ENCODE peak calls at places on chromosome 18, in eight cellular contexts. E is NT2/D1; Q is colonic mucosa; A is neural progenitor cell; C is naive thymus-derived CD4-positive, alpha-beta T cell; P is adrenal gland; K is H1; H is heart right ventricle. O is an unnamed sample.

GRCh38 chr18:62616331-62616805 is 93.5 kb downstream of the ZCCHC2 start:
- DNase-seq in E (no peak), C (no peak), A (no peak), P (no peak), Q (no peak), H (peak; percentile 52), K (no peak), O (no peak)

GRCh38 chr18:34771958-34772357 is 61.9 kb downstream of the DTNA start:
- DNase-seq in P (no peak), A (no peak), C (no peak), H (no peak), Q (no peak), K (no peak), E (no peak), O (no peak)

GRCh38 chr18:79873449-79874110 is 75.8 kb downstream of the KCNG2 start:
- DNase-seq in P (no peak), C (no peak), Q (no peak), E (no peak), A (no peak), H (no peak), K (peak; percentile 49), O (no peak)

GRCh38 chr18:35344736-35345459 is 678 bp upstream of the ZNF24 start:
- DNase-seq in Q (no peak), A (no peak), H (no peak), K (no peak), P (peak; percentile 36), C (no peak), E (no peak), O (no peak)

GRCh38 chr18:59139291-59139614 is 431 bp upstream of the SEC11C start:
- DNase-seq in K (no peak), Q (peak; percentile 93), H (peak; percentile 86), P (peak; percentile 88), E (peak; percentile 62), C (peak; percentile 97), A (peak; percentile 93), O (peak; percentile 78)

GRCh38 chr18:49843778-49844625 is 30.7 kb upstream of the ACAA2 start:
- DNase-seq in Q (peak; percentile 17), A (no peak), P (no peak), E (no peak), K (no peak), C (no peak), H (no peak), O (no peak)

GRCh38 chr18:34695300-34695699 is 14.8 kb upstream of the DTNA start:
- DNase-seq in E (no peak), Q (no peak), H (no peak), A (no peak), P (no peak), C (no peak), K (no peak), O (no peak)

GRCh38 chr18:48932462-48932818 is 18.3 kb downstream of the SMAD7 start:
- DNase-seq in E (no peak), P (no peak), C (no peak), H (no peak), K (no peak), Q (no peak), A (no peak), O (no peak)

GRCh38 chr18:1361931-1362330 is 457.3 kb downstream of the ADCYAP1 start:
- DNase-seq in K (no peak), E (no peak), A (no peak), H (no peak), C (no peak), Q (no peak), P (no peak), O (no peak)

GRCh38 chr18:37661478-37661877 is 95.9 kb upstream of the CELF4 start:
- DNase-seq in H (no peak), Q (no peak), C (no peak), A (no peak), K (no peak), P (no peak), E (no peak), O (no peak)

GRCh38 chr18:77102246-77103040 is 30.1 kb downstream of the MBP start:
- DNase-seq in C (peak; percentile 73), A (no peak), P (no peak), E (no peak), K (no peak), H (no peak), Q (no peak), O (no peak)

GRCh38 chr18:13388586-13389490 is 170.3 kb downstream of the LDLRAD4 start:
- DNase-seq in A (no peak), K (peak; percentile 40), H (no peak), P (no peak), E (no peak), C (no peak), Q (no peak), O (no peak)
- H3K4me1 ChIP-seq in A (no peaks in the 10 kb centered on the region), K (no peaks in the 10 kb centered on the region), H (peaks cover 9% of the 10 kb centered on the region), P (no peaks in the 10 kb centered on the region), E (peaks cover 2% of the 10 kb centered on the region), C (peaks cover 9% of the 10 kb centered on the region), Q (no peaks in the 10 kb centered on the region), O (peaks cover 12% of the 10 kb centered on the region)

GRCh38 chr18:2961828-2962227 is 51.1 kb downstream of the LPIN2 start:
- DNase-seq in P (no peak), A (no peak), E (no peak), K (no peak), C (no peak), H (no peak), Q (no peak), O (no peak)

GRCh38 chr18:2960983-2961696 is 51.8 kb downstream of the LPIN2 start:
- DNase-seq in P (no peak), C (no peak), A (no peak), H (no peak), Q (no peak), E (no peak), K (no peak), O (no peak)

GRCh38 chr18:2959341-2959740 is 53.6 kb downstream of the LPIN2 start:
- DNase-seq in Q (no peak), K (no peak), H (no peak), A (no peak), C (no peak), P (no peak), E (no peak), O (no peak)

GRCh38 chr18:2955966-2956521 is 56.9 kb downstream of the LPIN2 start:
- DNase-seq in Q (no peak), A (no peak), P (no peak), C (no peak), E (no peak), K (no peak), H (no peak), O (no peak)

DNA sequence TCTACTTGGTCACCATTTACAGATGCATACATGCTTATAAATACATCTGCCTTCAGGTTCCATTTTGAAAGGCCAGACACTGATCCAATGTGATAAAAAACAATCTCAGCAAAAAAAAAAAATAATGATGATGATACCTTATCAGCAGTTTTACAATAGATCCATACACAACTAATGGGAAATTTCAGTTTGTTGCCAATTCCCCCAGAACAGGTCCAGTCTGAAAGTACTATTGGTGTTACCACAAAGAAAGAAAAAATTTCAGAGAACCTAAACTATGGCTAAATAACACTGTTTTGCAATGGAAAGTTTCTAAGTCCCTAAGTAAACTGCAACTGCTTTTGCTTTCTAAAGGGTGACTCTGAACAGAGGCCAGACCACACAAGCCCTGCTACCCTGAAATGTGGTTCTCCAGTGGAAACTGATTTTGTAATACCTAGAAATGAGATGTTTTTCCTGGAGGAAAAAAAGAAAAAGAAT is 54.1 kb downstream of the LPIN2 start:
- DNase-seq in Q (no peak), H (no peak), P (no peak), E (no peak), C (no peak), A (no peak), K (no peak), O (no peak)
- H3K4me1 ChIP-seq in Q (no peaks in the 10 kb centered on the region), H (peaks cover 26% of the 10 kb centered on the region), P (peaks cover 3% of the 10 kb centered on the region), E (no peaks in the 10 kb centered on the region), C (peaks cover 83% of the 10 kb centered on the region), A (peaks cover 8% of the 10 kb centered on the region), K (peaks cover 3% of the 10 kb centered on the region), O (peaks cover 51% of the 10 kb centered on the region)

DNA sequence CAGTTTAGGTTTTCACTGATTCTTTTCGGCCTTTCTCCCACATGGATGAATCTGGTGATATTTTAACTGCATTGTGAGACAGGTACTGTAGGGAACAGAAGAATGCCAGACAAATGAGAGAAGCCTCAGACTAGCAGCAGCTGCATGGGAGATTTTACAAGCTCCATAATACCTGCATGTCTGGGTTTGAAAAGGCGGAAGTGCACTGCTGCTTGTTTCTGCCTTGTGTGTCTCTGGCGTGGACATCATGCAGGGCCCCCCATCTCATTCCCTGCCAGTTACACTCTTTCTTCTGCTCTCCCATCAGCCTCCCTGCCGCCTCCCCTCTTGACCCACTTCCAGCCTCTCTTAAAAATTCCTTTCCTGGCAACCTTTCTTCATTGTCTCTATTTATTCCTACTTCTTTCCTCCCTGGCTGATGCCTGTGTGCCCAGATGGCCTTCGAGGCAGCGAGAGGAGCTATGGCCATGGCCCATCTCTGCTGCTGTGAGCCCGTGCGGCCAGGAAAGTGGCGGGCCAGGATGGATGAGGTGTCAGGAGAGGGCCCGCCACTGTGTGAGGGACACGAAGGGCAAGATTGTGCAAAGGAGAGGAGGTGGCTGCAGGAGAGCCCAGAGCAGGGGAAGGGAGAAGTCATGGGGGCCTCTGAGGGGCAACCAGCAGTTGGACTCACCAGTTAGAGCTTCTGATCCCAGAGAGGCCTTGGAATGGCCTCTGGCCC is 33.8 kb downstream of the IMPA2 start:
- DNase-seq in E (no peak), K (no peak), C (no peak), A (no peak), H (no peak), Q (no peak), P (no peak), O (no peak)
- H3K4me1 ChIP-seq in E (no peaks in the 10 kb centered on the region), K (no peaks in the 10 kb centered on the region), C (no peaks in the 10 kb centered on the region), A (no peaks in the 10 kb centered on the region), H (peaks cover 37% of the 10 kb centered on the region), Q (peaks cover 15% of the 10 kb centered on the region), P (peaks cover 7% of the 10 kb centered on the region), O (peaks cover 69% of the 10 kb centered on the region)

GRCh38 chr18:24039666-24040065 is 25.1 kb downstream of the TTC39C start:
- DNase-seq in A (no peak), C (no peak), H (no peak), E (no peak), P (no peak), Q (no peak), K (no peak), O (no peak)
- H3K4me1 ChIP-seq in A (no peaks in the 10 kb centered on the region), C (peaks cover 40% of the 10 kb centered on the region), H (no peaks in the 10 kb centered on the region), E (no peaks in the 10 kb centered on the region), P (no peaks in the 10 kb centered on the region), Q (no peaks in the 10 kb centered on the region), K (no peaks in the 10 kb centered on the region), O (no peaks in the 10 kb centered on the region)

O was measured in esophagus squamous epithelium.